ENCODE peak calls at places on chromosomes 4 and X, in ten cellular contexts. L is coronary artery, S is mucosa of descending colon, A is brain microvascular endothelial cell, W is progenitor cell of endocrine pancreas, C is endodermal cell, D is mammary epithelial cell, N is heart right ventricle, V is MCF 10A, F is hepatocyte. J is an unnamed sample.
A peak's percentile ranks its signal among the peaks of the same experiment; 100 is the strongest.

GRCh38 chr4:26331380-26331945 is 10.6 kb downstream of the RBPJ start:
- DNase-seq in L (no peak), S (no peak), A (no peak), W (no peak), C (no peak), D (no peak), N (no peak), V (no peak), F (no peak), J (no peak)

GRCh38 chr4:108361886-108362285 is 193.2 kb upstream of the LEF1 start:
- DNase-seq in L (no peak), S (no peak), A (no peak), W (no peak), C (no peak), D (no peak), N (no peak), V (no peak), F (no peak), J (no peak)

GRCh38 chr4:176123710-176124407 is 58.2 kb downstream of the WDR17 start:
- DNase-seq in L (no peak), S (no peak), A (no peak), W (no peak), C (peak; percentile 73), D (peak; percentile 3), N (peak; percentile 12), V (peak; percentile 45), F (peak; percentile 22), J (peak; percentile 56)

GRCh38 chr4:20984011-20984836 is 284.0 kb downstream of the PACRGL start:
- DNase-seq in L (no peak), S (peak; percentile 23), A (no peak), W (peak; percentile 10), C (peak; percentile 80), D (no peak), N (no peak), V (no peak), F (peak; percentile 35), J (peak; percentile 38)

GRCh38 chr4:48778431-48779094 is 1.5 kb downstream of the FRYL start:
- DNase-seq in L (no peak), S (no peak), A (no peak), W (no peak), C (no peak), D (peak; percentile 37), N (no peak), V (peak; percentile 50), F (no peak), J (no peak)

GRCh38 chrX:31225819-31226218 is 154.0 kb upstream of the FTHL17 start:
- DNase-seq in L (no peak), S (no peak), A (no peak), W (no peak), C (no peak), D (no peak), N (no peak), V (no peak), F (no peak), J (no peak)

GRCh38 chrX:7146703-7147430 is 645 bp upstream of the STS start:
- DNase-seq in L (peak; percentile 75), S (no peak), A (no peak), W (no peak), C (no peak), D (no peak), N (peak; percentile 4), V (peak; percentile 42), F (no peak), J (peak; percentile 27)

GRCh38 chr4:169484485-169484884 is 127.9 kb downstream of the NEK1 start:
- DNase-seq in L (no peak), S (no peak), A (peak; percentile 2), W (no peak), C (no peak), D (no peak), N (no peak), V (no peak), F (peak; percentile 30), J (no peak)

GRCh38 chr4:25031077-25031606 is 396 bp upstream of the LGI2 start:
- DNase-seq in L (peak; percentile 76), S (no peak), A (no peak), W (no peak), C (peak; percentile 82), D (no peak), N (no peak), V (no peak), F (peak; percentile 37), J (peak; percentile 54)

GRCh38 chrX:134418317-134419113 is 41.5 kb upstream of the HPRT1 start:
- DNase-seq in L (no peak), S (peak; percentile 23), A (no peak), W (no peak), C (no peak), D (no peak), N (no peak), V (no peak), F (no peak), J (no peak)

GRCh38 chrX:39460491-39460890 is 637.3 kb downstream of the BCOR start:
- DNase-seq in L (no peak), S (no peak), A (no peak), W (no peak), C (no peak), D (no peak), N (no peak), V (no peak), F (no peak), J (no peak)

GRCh38 chrX:153684447-153685178 is 3.1 kb upstream of the SLC6A8 start:
- DNase-seq in L (peak; percentile 33), S (no peak), A (no peak), W (no peak), C (peak; percentile 67), D (no peak), N (no peak), V (no peak), F (no peak), J (peak; percentile 59)

GRCh38 chr4:107034982-107035710 is 967 bp downstream of the DKK2 start:
- DNase-seq in L (no peak), S (peak; percentile 14), A (peak; percentile 31), W (peak; percentile 15), C (peak; percentile 79), D (no peak), N (no peak), V (no peak), F (peak; percentile 53), J (peak; percentile 61)

GRCh38 chrX:56813318-56813837 is 84.3 kb downstream of the NBDY start:
- DNase-seq in L (peak; percentile 75), S (no peak), A (peak; percentile 50), W (no peak), C (peak; percentile 29), D (peak; percentile 96), N (no peak), V (peak; percentile 92), F (no peak), J (peak; percentile 14)

GRCh38 chr4:71466775-71467174 is 128.0 kb downstream of the SLC4A4 start:
- DNase-seq in L (no peak), S (no peak), A (no peak), W (no peak), C (no peak), D (no peak), N (no peak), V (no peak), F (no peak), J (no peak)

GRCh38 chr4:2241003-2241402 is 918 bp downstream of the HAUS3 start:
- DNase-seq in L (no peak), S (no peak), A (no peak), W (no peak), C (no peak), D (no peak), N (no peak), V (no peak), F (no peak), J (no peak)

DNA sequence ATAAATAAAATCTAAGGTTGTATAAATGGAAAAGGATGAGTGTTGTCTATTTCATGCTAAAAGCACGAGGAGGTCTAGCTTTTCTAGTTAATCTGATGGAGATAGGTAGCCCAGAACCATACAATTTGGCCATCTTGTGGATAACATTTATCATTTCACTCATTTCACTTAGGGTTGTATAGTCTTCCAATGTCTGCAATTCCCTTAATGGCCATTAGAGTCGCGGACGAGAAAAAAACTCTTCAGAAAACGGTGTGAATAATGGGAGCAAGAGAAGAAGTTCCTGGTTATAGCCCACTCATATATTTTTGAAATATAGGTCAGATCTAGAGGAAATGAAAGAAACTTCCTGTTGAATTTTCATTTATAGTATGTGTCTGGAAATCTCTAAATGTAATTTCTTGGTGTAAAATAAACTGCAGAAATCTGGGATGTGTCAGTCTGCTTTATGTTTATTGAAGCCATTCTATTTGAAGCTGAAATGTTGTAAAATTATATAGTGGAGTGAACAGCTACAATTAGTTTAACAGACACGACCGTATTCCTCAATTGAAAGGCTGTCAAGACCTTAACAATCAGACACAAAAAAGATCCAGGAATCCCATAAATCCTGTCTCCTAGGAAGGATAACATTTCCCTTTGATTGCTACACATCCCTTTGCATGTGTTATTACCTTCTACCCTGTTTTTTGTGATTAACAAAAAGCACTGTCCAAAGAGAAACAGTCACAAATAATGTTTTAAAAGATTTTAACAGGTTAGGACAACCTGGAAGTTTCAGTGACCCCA is 47.7 kb upstream of the MGST2 start:
- DNase-seq in L (no peak), S (no peak), A (no peak), W (no peak), C (no peak), D (no peak), N (no peak), V (no peak), F (no peak), J (no peak)
- TF ChIP-seq CTCF in L (no peak), S (no peak), A (peak; percentile 47), W (peak; percentile 45), C (peak; percentile 68), D (peak; percentile 6), N (peak; percentile 14), V (no peak), F (peak; percentile 27), J (peak; percentile 61)

GRCh38 chr4:61590881-61591280 is 390.8 kb downstream of the ADGRL3 start:
- DNase-seq in L (no peak), S (no peak), A (no peak), W (no peak), C (peak; percentile 55), D (no peak), N (no peak), V (peak; percentile 16), F (no peak), J (no peak)
- TF ChIP-seq CTCF in L (no peak), S (no peak), A (peak; percentile 39), W (no peak), C (peak; percentile 77), D (peak; percentile 34), N (no peak), V (no peak), F (no peak), J (peak; percentile 79)

DNA sequence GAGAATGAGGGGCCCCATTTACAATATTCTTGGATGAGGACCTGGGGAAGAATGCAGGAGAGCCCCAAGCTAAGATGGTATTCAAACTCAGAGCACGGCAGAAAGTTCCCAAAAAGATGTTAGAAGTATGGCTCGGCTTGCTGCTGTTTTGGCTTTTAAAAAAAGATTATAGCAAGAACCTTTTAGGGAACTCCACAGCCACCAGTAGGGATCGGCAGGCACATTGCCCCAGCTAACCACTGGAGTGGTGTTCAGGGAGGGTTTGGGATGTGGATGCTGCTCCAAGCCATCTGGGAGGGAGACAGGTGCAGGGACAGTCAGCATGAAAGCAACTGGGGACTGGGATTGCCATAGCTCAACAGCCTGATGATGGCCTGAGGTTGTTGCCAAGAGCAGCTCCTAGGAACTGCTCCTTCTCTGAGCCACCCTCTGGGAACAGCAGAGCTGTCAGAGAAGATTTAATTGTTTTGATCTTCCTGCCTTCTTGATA is 63.0 kb downstream of the SORBS2 start:
- DNase-seq in L (no peak), S (no peak), A (no peak), W (no peak), C (no peak), D (no peak), N (no peak), V (no peak), F (no peak), J (no peak)
- TF ChIP-seq CTCF in L (no peak), S (no peak), A (no peak), W (no peak), C (no peak), D (no peak), N (no peak), V (no peak), F (no peak), J (no peak)

GRCh38 chr4:180665994-180666818 is 1577.0 kb upstream of the TENM3 start:
- DNase-seq in L (no peak), S (no peak), A (peak; percentile 6), W (peak; percentile 31), C (peak; percentile 70), D (peak; percentile 51), N (peak; percentile 6), V (peak; percentile 85), F (peak; percentile 84), J (peak; percentile 50)
- TF ChIP-seq CTCF in L (no peak), S (no peak), A (peak; percentile 74), W (peak; percentile 82), C (peak; percentile 88), D (peak; percentile 67), N (no peak), V (peak; percentile 57), F (peak; percentile 79), J (peak; percentile 86)

J was measured in H9.